ENCODE peak calls at places on chromosomes 2 and 18, in eight cellular contexts. K is ovary, X is cardiac muscle cell, B is heart right ventricle, P is GM23248, D is HCT116, S is thyroid gland, F is mammary epithelial cell. R is an unnamed sample.

GRCh38 chr18:23137093-23137640 is 1.9 kb downstream of the CABLES1 start:
- DNase-seq in K (no peak), X (peak; percentile 55), B (no peak), P (no peak), D (no peak), S (peak; percentile 62), F (no peak), R (no peak)

GRCh38 chr18:57433492-57434176 is 1.5 kb upstream of the ONECUT2 start:
- DNase-seq in K (no peak), X (no peak), B (no peak), P (peak; percentile 6), D (no peak), S (no peak), F (no peak), R (no peak)

GRCh38 chr2:159129301-159129700 is 157.2 kb downstream of the WDSUB1 start:
- DNase-seq in K (no peak), X (no peak), B (no peak), P (no peak), D (no peak), S (no peak), F (no peak), R (no peak)

GRCh38 chr2:120684225-120684624 is 51.4 kb upstream of the GLI2 start:
- DNase-seq in K (no peak), X (peak; percentile 55), B (no peak), P (peak; percentile 83), D (no peak), S (no peak), F (no peak), R (no peak)

GRCh38 chr2:241901500-241902351 is 32.2 kb downstream of the RTP5 start:
- DNase-seq in K (peak; percentile 57), X (peak; percentile 23), B (no peak), P (peak; percentile 30), D (no peak), S (peak; percentile 95), F (peak; percentile 70), R (no peak)

GRCh38 chr2:160252278-160252887 is 52.3 kb upstream of the ITGB6 start:
- DNase-seq in K (no peak), X (peak; percentile 57), B (no peak), P (peak; percentile 53), D (peak; percentile 34), S (no peak), F (no peak), R (no peak)

GRCh38 chr2:230356084-230356483 is 29.1 kb downstream of the SP140L start:
- DNase-seq in K (no peak), X (peak; percentile 81), B (no peak), P (peak; percentile 51), D (no peak), S (no peak), F (no peak), R (no peak)

GRCh38 chr2:176122633-176123482 is at the start of gene HOXD9:
- DNase-seq in K (peak; percentile 82), X (no peak), B (no peak), P (peak; percentile 91), D (no peak), S (peak; percentile 37), F (no peak), R (peak; percentile 76)

GRCh38 chr18:2657788-2658458 is 2.4 kb downstream of the SMCHD1 start:
- DNase-seq in K (no peak), X (peak; percentile 74), B (no peak), P (peak; percentile 92), D (peak; percentile 45), S (no peak), F (peak; percentile 11), R (no peak)

GRCh38 chr2:170828533-170828916 is 11.8 kb downstream of the GAD1 start:
- DNase-seq in K (no peak), X (no peak), B (no peak), P (no peak), D (no peak), S (no peak), F (no peak), R (no peak)

GRCh38 chr2:160756481-160756880 is 262.9 kb upstream of the RBMS1 start:
- DNase-seq in K (no peak), X (no peak), B (no peak), P (no peak), D (no peak), S (no peak), F (no peak), R (no peak)

GRCh38 chr2:119190726-119191125 is 32.2 kb upstream of the C1QL2 start:
- DNase-seq in K (no peak), X (no peak), B (no peak), P (no peak), D (no peak), S (no peak), F (no peak), R (no peak)

GRCh38 chr2:76498387-76498786 is 787.7 kb upstream of the GCFC2 start:
- DNase-seq in K (no peak), X (no peak), B (no peak), P (no peak), D (no peak), S (no peak), F (no peak), R (no peak)

GRCh38 chr2:141348481-141348880 is 782.3 kb downstream of the LRP1B start:
- DNase-seq in K (no peak), X (no peak), B (no peak), P (peak; percentile 50), D (no peak), S (no peak), F (no peak), R (no peak)

GRCh38 chr2:47196499-47196898 is 41.4 kb upstream of the STPG4 start:
- DNase-seq in K (no peak), X (no peak), B (no peak), P (no peak), D (no peak), S (no peak), F (no peak), R (no peak)

GRCh38 chr2:47195149-47195548 is 40.0 kb upstream of the STPG4 start:
- DNase-seq in K (no peak), X (no peak), B (no peak), P (peak; percentile 80), D (no peak), S (no peak), F (peak; percentile 71), R (no peak)

GRCh38 chr2:47194410-47194809 is 39.3 kb upstream of the STPG4 start:
- DNase-seq in K (no peak), X (no peak), B (no peak), P (peak; percentile 7), D (no peak), S (no peak), F (no peak), R (no peak)

GRCh38 chr2:47201224-47201623 is 46.1 kb upstream of the STPG4 start:
- DNase-seq in K (no peak), X (peak; percentile 65), B (no peak), P (peak; percentile 38), D (no peak), S (no peak), F (peak; percentile 25), R (no peak)

GRCh38 chr2:47198985-47199451 is 43.9 kb upstream of the STPG4 start:
- DNase-seq in K (no peak), X (peak; percentile 93), B (no peak), P (peak; percentile 93), D (no peak), S (no peak), F (peak; percentile 96), R (no peak)
- H3K4me3 ChIP-seq in K (no peak overlapping the region), X (no peak overlapping the region), B (no peak overlapping the region), P (no peak overlapping the region), D (no peak overlapping the region), S (no peak overlapping the region), F (no peak overlapping the region), R (no peak overlapping the region)

GRCh38 chr18:63302647-63303405 is 16.7 kb downstream of the BCL2 start:
- DNase-seq in K (no peak), X (no peak), B (no peak), P (no peak), D (no peak), S (peak; percentile 39), F (no peak), R (no peak)

GRCh38 chr18:63298393-63299015 is 21.1 kb downstream of the BCL2 start:
- DNase-seq in K (no peak), X (no peak), B (no peak), P (no peak), D (no peak), S (no peak), F (no peak), R (no peak)

GRCh38 chr18:63303562-63303961 is 16.0 kb downstream of the BCL2 start:
- DNase-seq in K (no peak), X (no peak), B (no peak), P (no peak), D (no peak), S (no peak), F (no peak), R (no peak)

GRCh38 chr18:63299837-63300787 is 19.5 kb downstream of the BCL2 start:
- DNase-seq in K (no peak), X (no peak), B (no peak), P (peak; percentile 23), D (no peak), S (no peak), F (no peak), R (no peak)

GRCh38 chr18:63301458-63301857 is 18.1 kb downstream of the BCL2 start:
- DNase-seq in K (no peak), X (peak; percentile 27), B (no peak), P (no peak), D (no peak), S (no peak), F (no peak), R (peak; percentile 82)
- H3K4me1 ChIP-seq in K (peaks cover 28% of the 10 kb centered on the region), X (no peaks in the 10 kb centered on the region), B (no peaks in the 10 kb centered on the region), P (no peaks in the 10 kb centered on the region), D (no peaks in the 10 kb centered on the region), S (peaks cover 60% of the 10 kb centered on the region), F (no peaks in the 10 kb centered on the region), R (peaks cover 18% of the 10 kb centered on the region)

GRCh38 chr2:201275991-201276390 is 15.7 kb downstream of the CASP8 start:
- DNase-seq in K (no peak), X (no peak), B (no peak), P (no peak), D (no peak), S (no peak), F (no peak), R (no peak)
- H3K27ac ChIP-seq in K (no peak overlapping the region), X (no peak overlapping the region), B (no peak overlapping the region), P (no peak overlapping the region), D (no peak overlapping the region), S (no peak overlapping the region), F (no peak overlapping the region), R (no peak overlapping the region)

DNA sequence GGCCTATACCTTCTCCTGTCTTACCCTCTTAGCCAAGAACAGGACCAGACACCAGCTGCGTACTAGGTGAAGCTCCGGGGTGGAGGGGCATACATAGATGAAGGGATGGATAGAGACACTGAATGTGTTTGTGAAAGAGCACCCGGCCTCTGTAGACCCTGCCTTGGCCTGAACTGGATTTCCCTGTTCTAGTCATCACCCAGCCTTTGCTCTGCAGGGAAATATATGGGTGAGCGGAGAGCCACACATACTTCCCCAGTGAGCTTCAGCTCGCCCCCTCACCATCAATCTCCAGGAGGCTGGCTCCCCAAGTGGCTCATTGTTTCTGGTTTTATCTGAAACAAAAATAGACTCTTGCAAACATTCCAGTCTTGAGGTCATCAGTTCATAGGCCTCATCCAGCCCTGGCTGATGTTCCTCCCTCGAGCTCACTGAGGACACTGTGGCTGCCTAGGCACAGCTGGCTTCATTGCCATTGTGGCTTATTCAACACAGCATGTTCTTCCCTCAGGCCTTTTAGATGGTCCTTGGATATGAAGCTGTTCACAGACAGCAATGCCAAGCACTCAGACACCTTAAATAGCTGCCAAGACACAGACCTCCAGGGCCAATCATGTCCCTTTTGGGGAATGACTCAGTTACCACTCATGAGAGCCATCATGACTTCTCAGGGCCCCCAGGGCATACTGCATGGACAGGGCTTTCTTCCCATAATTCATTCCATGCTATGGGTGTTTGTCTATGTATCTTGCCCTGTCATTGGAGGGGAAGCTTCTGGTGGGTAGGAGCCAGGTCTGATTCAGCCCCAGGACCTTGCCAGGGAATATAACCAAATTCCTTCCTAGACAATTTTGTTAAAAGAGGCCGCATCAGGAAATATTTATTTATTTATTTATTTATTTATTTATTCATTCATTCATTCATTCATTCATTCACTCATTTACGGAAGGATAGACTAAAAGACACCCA is 82.4 kb downstream of the TTC32 start:
- DNase-seq in K (no peak), X (peak; percentile 54), B (no peak), P (peak; percentile 98), D (peak; percentile 56), S (no peak), F (peak; percentile 94), R (no peak)
- H3K4me3 ChIP-seq in K (no peak overlapping the region), X (no peak overlapping the region), B (no peak overlapping the region), P (no peak overlapping the region), D (peak overlapping the region; percentile 12), S (no peak overlapping the region), F (no peak overlapping the region), R (no peak overlapping the region)

R was measured in tibial artery.